ENCODE peak calls at places on chromosomes 16 and 17, in six cellular contexts. S is thoracic aorta; Y is lower lobe of right lung; U is psoas muscle; J is CD8-positive, alpha-beta T cell; Z is transverse colon. E is an unnamed sample.

GRCh38 chr16:23836404-23837291 is 865 bp downstream of the PRKCB start:
- DNase-seq in Y (peak; percentile 67), Z (peak; percentile 49), J (peak; percentile 82), U (peak; percentile 59), S (no peak), E (no peak)

GRCh38 chr17:39461911-39462641 is 790 bp downstream of the CDK12 start:
- DNase-seq in Z (no peak), J (no peak), S (no peak), Y (no peak), U (peak; percentile 57), E (no peak)

GRCh38 chr17:82884341-82884871 is 44.6 kb upstream of the ZNF750 start:
- DNase-seq in Z (no peak), J (no peak), U (peak; percentile 78), Y (no peak), S (no peak), E (no peak)

GRCh38 chr17:49995055-49995738 is at the start of gene DLX3:
- DNase-seq in U (peak; percentile 72), J (peak; percentile 31), S (peak; percentile 42), Y (peak; percentile 83), Z (peak; percentile 60), E (peak; percentile 65)

GRCh38 chr16:31132303-31132978 is 3.1 kb downstream of the PRSS8 start:
- DNase-seq in U (no peak), S (no peak), Z (no peak), Y (no peak), J (no peak), E (no peak)

GRCh38 chr16:23388786-23389185 is 64.2 kb downstream of the COG7 start:
- DNase-seq in Y (peak; percentile 8), J (no peak), U (no peak), S (no peak), Z (no peak), E (no peak)

GRCh38 chr17:51860934-51861561 is 297.5 kb downstream of the CA10 start:
- DNase-seq in U (no peak), Z (peak; percentile 47), S (no peak), Y (no peak), J (no peak), E (peak; percentile 19)

GRCh38 chr17:21756856-21757619 is 64.7 kb downstream of the KCNJ18 start:
- DNase-seq in Z (no peak), Y (no peak), U (no peak), S (no peak), J (no peak), E (no peak)

GRCh38 chr16:70402916-70403659 is 35.8 kb downstream of the ST3GAL2 start:
- DNase-seq in S (no peak), Y (no peak), J (no peak), U (no peak), Z (no peak), E (no peak)

GRCh38 chr16:24734382-24734781 is 4.9 kb downstream of the TNRC6A start:
- DNase-seq in J (no peak), S (no peak), U (no peak), Z (no peak), Y (no peak), E (no peak)

GRCh38 chr16:49596699-49597291 is 223.2 kb downstream of the C16orf78 start:
- DNase-seq in U (peak; percentile 64), J (no peak), Y (no peak), Z (no peak), S (no peak), E (no peak)

GRCh38 chr16:23967018-23967417 is 131.2 kb downstream of the PRKCB start:
- DNase-seq in S (no peak), U (no peak), J (no peak), Z (no peak), Y (no peak), E (no peak)

GRCh38 chr16:70788668-70789161 is 12.2 kb downstream of the VAC14 start:
- DNase-seq in S (no peak), Z (no peak), Y (no peak), J (no peak), U (no peak), E (no peak)

GRCh38 chr17:40284085-40284713 is 3.5 kb upstream of the CDC6 start:
- DNase-seq in J (no peak), Y (no peak), S (no peak), Z (peak; percentile 36), U (no peak), E (peak; percentile 66)

GRCh38 chr17:57881143-57881542 is 31.3 kb upstream of the MRPS23 start:
- DNase-seq in J (no peak), Z (no peak), U (no peak), Y (no peak), S (no peak), E (no peak)
- H3K27ac ChIP-seq in J (no peak overlapping the region), Z (peak overlapping the region; percentile 80), U (peak overlapping the region; percentile 84), Y (peak overlapping the region; percentile 33), S (peak overlapping the region; percentile 75), E (no peak overlapping the region)

GRCh38 chr17:10114931-10115535 is 83.4 kb downstream of the GAS7 start:
- DNase-seq in Y (peak; percentile 89), S (peak; percentile 81), J (peak; percentile 88), U (peak; percentile 96), Z (peak; percentile 84), E (no peak)
- H3K27ac ChIP-seq in Y (peak overlapping the region; percentile 87), S (peak overlapping the region; percentile 75), J (peak overlapping the region; percentile 67), U (peak overlapping the region; percentile 61), Z (peak overlapping the region; percentile 87), E (no peak overlapping the region)

GRCh38 chr17:1002771-1003555 is 6.0 kb downstream of the TIMM22 start:
- DNase-seq in J (no peak), Y (no peak), U (peak; percentile 53), S (no peak), Z (no peak), E (no peak)
- H3K27ac ChIP-seq in J (no peak overlapping the region), Y (peak overlapping the region; percentile 81), U (peak overlapping the region; percentile 87), S (peak overlapping the region; percentile 80), Z (peak overlapping the region; percentile 84), E (no peak overlapping the region)

GRCh38 chr17:42010898-42011516 is 6.2 kb downstream of the DNAJC7 start:
- DNase-seq in S (no peak), U (no peak), Y (no peak), Z (no peak), J (no peak), E (no peak)

GRCh38 chr17:42005128-42005527 is 12.1 kb downstream of the DNAJC7 start:
- DNase-seq in J (no peak), Y (no peak), U (no peak), Z (no peak), S (no peak), E (no peak)

GRCh38 chr17:42009170-42009569 is 8.1 kb downstream of the DNAJC7 start:
- DNase-seq in U (no peak), Y (no peak), J (no peak), S (no peak), Z (no peak), E (no peak)
- H3K27ac ChIP-seq in U (peak overlapping the region; percentile 23), Y (no peak overlapping the region), J (no peak overlapping the region), S (no peak overlapping the region), Z (no peak overlapping the region), E (no peak overlapping the region)

DNA sequence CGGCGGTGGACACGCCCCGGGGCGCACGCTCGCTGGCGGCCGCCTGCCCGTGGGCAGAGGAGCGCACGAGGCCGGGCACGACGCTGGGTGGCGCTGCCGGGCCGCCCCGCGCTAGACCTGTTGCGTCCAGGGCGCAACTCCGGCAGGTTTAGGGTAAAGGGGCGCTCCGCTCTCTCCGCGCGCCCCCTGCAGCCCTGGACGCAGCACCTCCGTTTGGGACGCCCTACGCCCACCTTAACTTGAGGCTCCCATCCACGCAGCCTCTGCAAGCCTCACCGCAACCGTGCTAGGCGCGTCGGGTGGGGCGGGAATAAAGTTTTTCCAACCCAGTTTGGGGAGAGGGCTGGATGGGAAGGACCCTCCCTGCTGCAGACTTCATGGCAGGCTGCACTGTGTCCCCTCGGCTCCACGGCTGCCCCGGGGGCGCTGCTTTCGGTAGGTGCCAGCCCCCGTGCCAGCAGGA is 299 bp upstream of the SYT17 start:
- DNase-seq in S (no peak), J (no peak), U (peak; percentile 74), Z (peak; percentile 83), Y (peak; percentile 87), E (no peak)
- H3K27ac ChIP-seq in S (no peak overlapping the region), J (no peak overlapping the region), U (no peak overlapping the region), Z (peak overlapping the region; percentile 74), Y (peak overlapping the region; percentile 76), E (no peak overlapping the region)